ENCODE peak calls at places on chromosomes 11 and 22, in six cellular contexts. C is progenitor cell of endocrine pancreas, N is NB4, O is AG09309, I is glutamatergic neuron, Q is HepG2. M is an unnamed sample.

GRCh38 chr11:15723966-15724365 is 609.2 kb downstream of the INSC start:
- DNase-seq in C (no peak), N (no peak), O (no peak), I (no peak), Q (no peak), M (no peak)

GRCh38 chr11:66976048-66976467 is 954 bp downstream of the C11orf86 start:
- DNase-seq in C (peak), N (peak), O (no peak), I (peak), Q (peak), M (peak)

GRCh38 chr11:10809373-10810199 is 860 bp upstream of the EIF4G2 start:
- DNase-seq in C (no peak), N (no peak), O (peak), I (peak), Q (no peak), M (no peak)

GRCh38 chr11:100630898-100631297 is 56.2 kb upstream of the ARHGAP42 start:
- DNase-seq in C (no peak), N (no peak), O (no peak), I (no peak), Q (no peak), M (no peak)

GRCh38 chr22:26766510-26767350 is 109.3 kb downstream of the MIAT start:
- DNase-seq in C (no peak), N (no peak), O (no peak), I (no peak), Q (no peak), M (no peak)

GRCh38 chr11:3865388-3866193 is 10.1 kb downstream of the STIM1 start:
- DNase-seq in C (no peak), N (peak), O (peak), I (no peak), Q (no peak), M (no peak)

GRCh38 chr11:71120346-71120963 is 131.9 kb downstream of the SHANK2 start:
- DNase-seq in C (peak), N (peak), O (no peak), I (no peak), Q (peak), M (peak)

GRCh38 chr22:45329536-45329936 is 19.8 kb downstream of the FAM118A start:
- DNase-seq in C (no peak), N (no peak), O (no peak), I (peak), Q (no peak), M (no peak)

GRCh38 chr11:47983464-47984397 is 3.4 kb downstream of the PTPRJ start:
- DNase-seq in C (no peak), N (peak), O (no peak), I (no peak), Q (no peak), M (no peak)

GRCh38 chr11:121654506-121655480 is 202.0 kb upstream of the SORL1-AS1 start:
- DNase-seq in C (no peak), N (no peak), O (no peak), I (no peak), Q (peak), M (peak)

GRCh38 chr11:75269367-75269660 is 28.7 kb downstream of the TPBGL start:
- DNase-seq in C (no peak), N (no peak), O (no peak), I (no peak), Q (no peak), M (no peak)

GRCh38 chr11:64793271-64794160 is 9.5 kb downstream of the MAP4K2 start:
- DNase-seq in C (no peak), N (no peak), O (no peak), I (no peak), Q (no peak), M (no peak)

GRCh38 chr11:64796757-64797541 is 6.1 kb downstream of the MAP4K2 start:
- DNase-seq in C (no peak), N (peak), O (no peak), I (no peak), Q (no peak), M (no peak)

GRCh38 chr11:64799256-64799924 is 3.6 kb downstream of the MAP4K2 start:
- DNase-seq in C (no peak), N (no peak), O (no peak), I (no peak), Q (no peak), M (no peak)

GRCh38 chr11:64794526-64794925 is 8.5 kb downstream of the MAP4K2 start:
- DNase-seq in C (no peak), N (no peak), O (no peak), I (no peak), Q (no peak), M (no peak)

GRCh38 chr11:64796047-64796756 is 6.8 kb downstream of the MAP4K2 start:
- DNase-seq in C (no peak), N (no peak), O (no peak), I (no peak), Q (no peak), M (no peak)
- TF ChIP-seq CTCF in C (no peak), N (no peak), O (no peak), I (no peak), Q (no peak), M (no peak)

GRCh38 chr11:9747229-9747628 is 83.4 kb downstream of the SWAP70 start:
- DNase-seq in C (no peak), N (no peak), O (no peak), I (no peak), Q (no peak), M (no peak)

GRCh38 chr11:9750551-9750950 is 86.7 kb downstream of the SWAP70 start:
- DNase-seq in C (no peak), N (no peak), O (no peak), I (no peak), Q (no peak), M (no peak)

GRCh38 chr11:9745411-9746211 is 81.7 kb downstream of the SWAP70 start:
- DNase-seq in C (no peak), N (no peak), O (no peak), I (no peak), Q (no peak), M (no peak)

GRCh38 chr11:9747816-9748215 is 83.9 kb downstream of the SWAP70 start:
- DNase-seq in C (no peak), N (no peak), O (no peak), I (no peak), Q (no peak), M (no peak)

GRCh38 chr11:9748361-9748970 is 84.6 kb downstream of the SWAP70 start:
- DNase-seq in C (no peak), N (peak), O (no peak), I (no peak), Q (peak), M (peak)
- TF ChIP-seq CTCF in C (peak), N (peak), O (peak), I (peak), Q (peak), M (peak)

DNA sequence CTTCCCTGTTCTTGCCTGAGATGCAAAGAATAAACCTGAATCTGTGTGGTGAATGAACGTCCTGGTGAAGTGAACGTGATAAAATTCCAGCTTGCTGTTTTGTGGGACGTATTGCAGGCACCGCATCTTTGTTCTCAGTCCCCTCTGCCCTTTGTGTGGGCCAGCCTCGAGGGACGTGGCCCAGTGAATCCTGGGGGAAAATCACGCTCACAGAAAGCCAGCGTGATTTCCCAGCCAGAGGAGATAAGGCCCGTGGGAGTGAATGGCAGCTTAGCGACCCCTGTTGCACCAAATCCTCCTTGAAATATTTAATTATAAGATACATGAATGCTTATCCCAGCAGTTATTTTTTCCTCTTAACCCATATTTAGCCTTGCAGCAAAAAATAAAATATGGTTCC is 129.1 kb downstream of the COMMD9 start:
- DNase-seq in C (no peak), N (no peak), O (no peak), I (peak), Q (no peak), M (no peak)
- TF ChIP-seq CTCF in C (no peak), N (no peak), O (no peak), I (no peak), Q (no peak), M (no peak)

GRCh38 chr11:124405611-124406010 is 6.8 kb upstream of the OR8B3 start:
- DNase-seq in C (no peak), N (no peak), O (no peak), I (no peak), Q (no peak), M (no peak)

GRCh38 chr11:124398924-124399323 is at the start of gene OR8B3:
- DNase-seq in C (no peak), N (no peak), O (no peak), I (no peak), Q (no peak), M (no peak)

DNA sequence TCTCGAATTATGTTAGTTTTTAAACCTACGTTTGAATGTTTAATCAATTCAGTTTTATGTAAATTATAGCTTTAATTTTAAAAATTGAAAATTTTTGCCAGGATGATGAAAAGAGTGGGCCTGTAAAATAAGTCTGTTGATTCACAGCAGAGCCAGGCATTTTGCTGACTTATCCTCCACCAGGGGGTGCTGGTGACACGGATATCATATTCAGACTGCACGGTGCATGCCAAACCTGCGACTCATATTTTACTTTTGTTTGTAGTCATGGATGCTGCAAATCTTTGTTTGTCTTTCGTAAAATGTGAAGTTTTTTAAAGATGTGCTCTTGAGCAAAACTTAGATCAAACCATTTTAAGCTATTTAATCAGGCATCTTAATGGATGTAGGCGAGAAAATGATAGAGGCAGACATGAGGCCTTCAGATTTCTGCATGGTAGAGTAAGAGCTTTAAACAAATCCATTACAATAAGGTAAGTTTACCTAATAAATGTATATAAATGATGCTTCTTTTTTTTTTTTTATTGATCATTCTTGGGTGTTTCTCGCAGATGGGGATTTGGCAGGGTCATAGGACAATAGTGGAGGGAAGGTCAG is 3.6 kb upstream of the OR8B3 start:
- DNase-seq in C (peak), N (peak), O (peak), I (peak), Q (peak), M (peak)
- TF ChIP-seq CTCF in C (peak), N (peak), O (peak), I (peak), Q (peak), M (peak)

GRCh38 chr11:116658876-116659535 is 113.8 kb downstream of the BUD13 start:
- DNase-seq in C (no peak), N (no peak), O (no peak), I (no peak), Q (no peak), M (no peak)
- TF ChIP-seq CTCF in C (no peak), N (no peak), O (no peak), I (no peak), Q (no peak), M (no peak)

DNA sequence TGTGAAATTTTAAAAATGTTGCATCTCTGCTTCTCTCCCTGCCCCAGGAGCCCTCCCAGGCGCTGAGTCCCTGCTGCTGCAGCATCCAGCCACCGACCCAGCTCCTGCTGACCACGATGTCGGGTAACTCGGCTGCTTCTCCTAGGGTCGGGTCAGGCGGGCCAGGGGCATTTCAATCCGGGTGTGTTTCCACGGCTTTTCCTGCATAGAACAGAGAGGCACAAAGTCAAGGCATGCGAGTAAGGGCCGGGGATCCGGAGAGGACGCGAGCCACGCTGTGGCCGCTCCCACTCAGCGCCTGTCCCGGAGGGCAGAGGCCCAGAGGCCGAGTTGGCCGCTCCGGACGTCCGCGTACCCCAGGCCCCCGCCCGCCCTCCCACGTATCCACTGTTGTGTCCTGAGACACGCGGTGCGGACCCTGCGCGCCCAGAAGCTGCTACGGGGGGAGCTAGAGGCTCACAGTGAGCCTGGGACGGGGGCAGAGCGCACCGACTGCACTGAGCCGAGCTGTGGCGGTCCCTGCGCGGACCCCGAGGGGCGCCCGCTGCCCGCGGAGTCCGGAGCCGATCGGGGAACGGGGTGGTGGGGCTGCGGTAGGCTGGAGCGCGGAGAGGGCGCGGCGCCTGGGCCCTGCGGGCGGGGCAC is at the start of gene POU2AF3:
- DNase-seq in C (peak), N (no peak), O (no peak), I (peak), Q (no peak), M (no peak)
- TF ChIP-seq CTCF in C (no peak), N (no peak), O (no peak), I (no peak), Q (no peak), M (no peak)

M was measured in hepatocyte.